ENCODE peak calls at places on chromosome 21, in six cellular contexts. S, B, V, M, T and Z are unnamed samples.
A peak's percentile ranks its signal among the peaks of the same experiment; 100 is the strongest.

GRCh38 chr21:34688145-34688544 is 19.4 kb downstream of the CLIC6 start:
- DNase-seq in M (no peak), B (no peak), T (no peak), V (no peak), S (no peak), Z (no peak)

GRCh38 chr21:35401476-35401875 is 352.4 kb upstream of the RUNX1 start:
- DNase-seq in V (no peak), T (no peak), B (no peak), M (no peak), S (peak; percentile 19), Z (no peak)

GRCh38 chr21:28336299-28336698 is 656.4 kb downstream of the LTN1 start:
- DNase-seq in M (no peak), T (no peak), S (peak; percentile 96), B (no peak), V (peak; percentile 37), Z (peak; percentile 55)

GRCh38 chr21:27300770-27301169 is 333.9 kb upstream of the ADAMTS5 start:
- DNase-seq in M (no peak), S (peak; percentile 89), B (no peak), V (no peak), T (no peak), Z (no peak)

GRCh38 chr21:35398366-35398982 is 349.4 kb upstream of the RUNX1 start:
- DNase-seq in T (no peak), B (no peak), M (no peak), V (no peak), S (peak; percentile 15), Z (no peak)

GRCh38 chr21:34148826-34149558 is 75.6 kb downstream of the MRPS6 start:
- DNase-seq in B (no peak), V (no peak), T (no peak), S (no peak), M (no peak), Z (no peak)

GRCh38 chr21:16580661-16581060 is 850.9 kb downstream of the USP25 start:
- DNase-seq in M (no peak), B (no peak), S (no peak), V (no peak), T (no peak), Z (no peak)

GRCh38 chr21:17911628-17912027 is 92.5 kb upstream of the C21orf91 start:
- DNase-seq in M (no peak), T (no peak), V (no peak), S (peak; percentile 42), B (no peak), Z (peak; percentile 59)

GRCh38 chr21:37987668-37988067 is 71.4 kb upstream of the KCNJ6 start:
- DNase-seq in T (no peak), S (no peak), M (no peak), V (no peak), B (no peak), Z (no peak)

GRCh38 chr21:27713159-27714109 is 746.5 kb upstream of the ADAMTS5 start:
- DNase-seq in B (peak; percentile 27), V (no peak), T (peak; percentile 56), M (no peak), S (no peak), Z (no peak)

GRCh38 chr21:28084951-28085350 is 907.7 kb downstream of the LTN1 start:
- DNase-seq in T (no peak), B (no peak), S (no peak), M (no peak), V (no peak), Z (no peak)

GRCh38 chr21:38802050-38803026 is 3.4 kb upstream of the ETS2 start:
- DNase-seq in M (no peak), S (peak; percentile 57), V (no peak), T (no peak), B (no peak), Z (no peak)

GRCh38 chr21:27803571-27803970 is 836.7 kb upstream of the ADAMTS5 start:
- DNase-seq in T (no peak), M (no peak), V (no peak), S (peak; percentile 44), B (no peak), Z (no peak)

GRCh38 chr21:42746593-42747266 is 93.3 kb downstream of the PDE9A start:
- DNase-seq in S (no peak), T (peak; percentile 71), B (no peak), M (no peak), V (no peak), Z (no peak)

GRCh38 chr21:34835526-34835925 is 166.7 kb downstream of the CLIC6 start:
- DNase-seq in T (peak; percentile 72), B (no peak), M (no peak), S (no peak), V (no peak), Z (peak; percentile 26)

GRCh38 chr21:26565105-26565504 is 8.0 kb downstream of the CYYR1 start:
- DNase-seq in B (no peak), S (no peak), M (no peak), T (peak; percentile 28), V (no peak), Z (no peak)

GRCh38 chr21:24456358-24456757 is 1150.9 kb downstream of the MRPL39 start:
- DNase-seq in S (no peak), V (no peak), T (no peak), M (no peak), B (no peak), Z (no peak)

GRCh38 chr21:27695246-27695645 is 728.4 kb upstream of the ADAMTS5 start:
- DNase-seq in S (no peak), T (no peak), B (no peak), M (no peak), V (no peak), Z (no peak)

GRCh38 chr21:26587621-26588260 is 14.7 kb upstream of the CYYR1 start:
- DNase-seq in M (no peak), B (no peak), S (peak; percentile 44), V (no peak), T (no peak), Z (no peak)

GRCh38 chr21:25292396-25292795 is 314.9 kb downstream of the MRPL39 start:
- DNase-seq in M (no peak), B (no peak), T (no peak), V (no peak), S (no peak), Z (no peak)

GRCh38 chr21:22691643-22692042 is 1693.4 kb downstream of the NCAM2 start:
- DNase-seq in V (no peak), M (no peak), S (no peak), B (no peak), T (no peak), Z (no peak)

GRCh38 chr21:16775056-16775455 is 737.8 kb upstream of the CXADR start:
- DNase-seq in B (no peak), V (no peak), S (no peak), M (no peak), T (no peak), Z (no peak)

GRCh38 chr21:34892196-34892595 is 156.9 kb downstream of the RUNX1 start:
- DNase-seq in V (no peak), T (no peak), S (peak; percentile 45), B (no peak), M (no peak), Z (no peak)

GRCh38 chr21:16794944-16795343 is 717.9 kb upstream of the CXADR start:
- DNase-seq in B (no peak), T (no peak), S (peak; percentile 95), M (no peak), V (no peak), Z (peak; percentile 78)

GRCh38 chr21:29372063-29372802 is 73.5 kb downstream of the BACH1 start:
- DNase-seq in M (peak; percentile 72), S (peak; percentile 84), B (peak; percentile 75), V (peak; percentile 53), T (peak; percentile 54), Z (no peak)
- TF ChIP-seq CTCF in M (peak; percentile 68), S (peak; percentile 82), B (peak; percentile 64), V (peak; percentile 80), T (peak; percentile 84), Z (peak; percentile 59)

GRCh38 chr21:33064623-33064996 is 5.3 kb upstream of the OLIG1 start:
- DNase-seq in B (no peak), M (no peak), V (no peak), S (no peak), T (no peak), Z (no peak)

GRCh38 chr21:33063365-33063883 is 6.5 kb upstream of the OLIG1 start:
- DNase-seq in S (no peak), V (no peak), T (no peak), B (no peak), M (no peak), Z (no peak)

GRCh38 chr21:33061233-33061632 is 8.7 kb upstream of the OLIG1 start:
- DNase-seq in B (no peak), S (no peak), V (no peak), M (no peak), T (no peak), Z (no peak)

GRCh38 chr21:33067045-33067444 is 2.9 kb upstream of the OLIG1 start:
- DNase-seq in B (no peak), S (no peak), M (no peak), V (no peak), T (no peak), Z (no peak)

DNA sequence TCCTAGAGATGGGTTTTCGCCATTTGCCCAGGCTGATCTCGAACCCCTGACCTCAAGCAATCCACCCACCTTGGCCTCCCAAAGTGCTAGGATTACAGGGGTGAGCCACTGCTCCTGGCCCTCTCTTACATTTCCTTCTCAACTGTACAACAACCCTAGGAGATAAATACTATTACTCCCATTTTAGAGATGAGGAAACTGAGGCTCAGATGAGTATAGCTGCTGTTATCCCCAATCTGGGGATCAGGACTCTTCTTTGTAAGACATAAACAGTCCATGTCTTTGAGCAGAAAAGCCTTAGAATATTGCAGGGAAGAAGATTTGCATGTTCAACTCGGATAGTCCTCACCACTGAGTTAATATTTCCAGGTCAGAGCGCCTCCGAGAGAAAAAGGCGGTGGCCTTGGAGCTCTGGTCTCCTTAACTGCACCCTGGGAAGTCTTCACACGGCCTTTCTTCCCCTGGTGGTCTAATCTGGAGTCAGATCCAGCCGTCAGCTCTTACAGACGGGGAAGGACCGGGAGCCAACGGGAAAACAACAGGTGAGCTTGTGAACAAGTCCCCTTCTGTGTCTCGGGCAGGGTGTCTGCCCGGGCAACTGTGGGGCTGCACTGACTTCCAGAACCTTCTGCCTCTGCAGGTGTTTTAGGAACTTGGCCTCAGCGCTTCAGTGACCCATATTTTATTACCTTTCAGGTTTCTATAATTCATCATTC is 5.9 kb upstream of the OLIG1 start:
- DNase-seq in M (no peak), T (no peak), S (no peak), V (no peak), B (no peak), Z (no peak)
- H3K4me3 ChIP-seq in M (no peak overlapping the region), T (no peak overlapping the region), S (no peak overlapping the region), V (no peak overlapping the region), B (no peak overlapping the region), Z (no peak overlapping the region)

GRCh38 chr21:33028271-33028670 is 2.5 kb downstream of the OLIG2 start:
- DNase-seq in B (no peak), M (no peak), V (no peak), S (no peak), T (no peak), Z (no peak)
- H3K27me3 ChIP-seq in B (peaks cover 85% of the 10 kb centered on the region), M (peaks cover 54% of the 10 kb centered on the region), V (no peaks in the 10 kb centered on the region), S (peaks cover 97% of the 10 kb centered on the region), T (no peaks in the 10 kb centered on the region), Z (peaks cover 78% of the 10 kb centered on the region)

GRCh38 chr21:36658926-36659325 is 40.0 kb upstream of the SIM2 start:
- DNase-seq in M (no peak), B (no peak), T (no peak), S (no peak), V (no peak), Z (no peak)

GRCh38 chr21:36664678-36665022 is 34.3 kb upstream of the SIM2 start:
- DNase-seq in B (no peak), V (no peak), T (no peak), S (no peak), M (no peak), Z (no peak)

GRCh38 chr21:36657999-36658398 is 40.9 kb upstream of the SIM2 start:
- DNase-seq in T (no peak), S (no peak), M (no peak), V (no peak), B (no peak), Z (no peak)

GRCh38 chr21:36663033-36663855 is 35.7 kb upstream of the SIM2 start:
- DNase-seq in V (no peak), S (peak; percentile 33), B (no peak), T (no peak), M (no peak), Z (no peak)

GRCh38 chr21:36661511-36662309 is 37.2 kb upstream of the SIM2 start:
- DNase-seq in V (peak; percentile 23), S (peak; percentile 48), T (peak; percentile 36), B (peak; percentile 41), M (peak; percentile 75), Z (no peak)
- TF ChIP-seq CTCF in V (peak; percentile 21), S (peak; percentile 67), T (peak; percentile 30), B (peak; percentile 21), M (peak; percentile 73), Z (peak; percentile 53)